ENCODE peak calls at places on chromosomes 11 and 22, in ten cellular contexts. C is IMR-90, D is body of pancreas, B is breast epithelium, K is HepG2, R is H1, O is ovary, E is endothelial cell of umbilical vein, Z is A549, M is Peyer's patch. I is an unnamed sample.

GRCh38 chr22:46273432-46274148 is 5.8 kb downstream of the TTC38 start:
- DNase-seq in C (no peak), D (no peak), B (no peak), K (no peak), R (no peak), O (no peak), E (no peak), Z (no peak), M (peak; percentile 32), I (no peak)

GRCh38 chr22:50300620-50301257 is 6.7 kb downstream of the PLXNB2 start:
- DNase-seq in C (no peak), D (no peak), B (no peak), K (no peak), R (no peak), O (no peak), E (no peak), Z (no peak), M (no peak), I (no peak)

GRCh38 chr11:2316169-2316962 is 14.6 kb downstream of the TSPAN32 start:
- DNase-seq in C (no peak), D (no peak), B (peak; percentile 47), K (no peak), R (no peak), O (no peak), E (no peak), Z (no peak), M (peak; percentile 42), I (peak; percentile 41)

GRCh38 chr11:77407613-77408012 is 66.3 kb downstream of the PAK1 start:
- DNase-seq in C (peak; percentile 92), D (peak; percentile 75), B (peak; percentile 60), K (peak; percentile 56), R (no peak), O (peak; percentile 20), E (peak; percentile 96), Z (peak; percentile 17), M (peak; percentile 85), I (no peak)

GRCh38 chr22:23248583-23248982 is 68.3 kb downstream of the BCR start:
- DNase-seq in C (peak; percentile 63), D (no peak), B (no peak), K (peak; percentile 53), R (no peak), O (no peak), E (peak; percentile 35), Z (no peak), M (no peak), I (no peak)

GRCh38 chr11:90134420-90135003 is at the start of gene NAALAD2:
- DNase-seq in C (peak; percentile 9), D (peak; percentile 20), B (no peak), K (peak; percentile 59), R (peak; percentile 77), O (peak; percentile 45), E (peak; percentile 52), Z (peak; percentile 2), M (peak; percentile 49), I (peak; percentile 49)

GRCh38 chr11:69357458-69358397 is 63.8 kb downstream of the MYEOV start:
- DNase-seq in C (no peak), D (no peak), B (peak; percentile 45), K (no peak), R (peak; percentile 33), O (no peak), E (no peak), Z (no peak), M (no peak), I (no peak)

GRCh38 chr11:3106736-3107524 is 49.7 kb upstream of the CARS1 start:
- DNase-seq in C (no peak), D (peak; percentile 9), B (peak; percentile 38), K (no peak), R (peak; percentile 47), O (no peak), E (no peak), Z (no peak), M (peak; percentile 43), I (peak; percentile 42)

GRCh38 chr22:42932857-42933782 is 76.0 kb upstream of the ARFGAP3 start:
- DNase-seq in C (peak; percentile 28), D (no peak), B (no peak), K (no peak), R (no peak), O (no peak), E (no peak), Z (no peak), M (peak; percentile 73), I (no peak)

GRCh38 chr11:114280696-114281095 is 15.5 kb upstream of the NNMT start:
- DNase-seq in C (peak; percentile 85), D (no peak), B (no peak), K (peak; percentile 46), R (peak; percentile 87), O (peak; percentile 66), E (peak; percentile 90), Z (peak; percentile 67), M (peak; percentile 51), I (peak; percentile 79)

GRCh38 chr11:95154514-95154913 is 64.9 kb downstream of the ENDOD1 start:
- DNase-seq in C (peak; percentile 19), D (peak; percentile 40), B (no peak), K (peak; percentile 39), R (peak; percentile 65), O (peak; percentile 54), E (peak; percentile 36), Z (peak; percentile 36), M (peak; percentile 84), I (peak; percentile 60)

GRCh38 chr11:124800226-124800929 is at the start of gene MSANTD2:
- DNase-seq in C (peak; percentile 79), D (peak; percentile 77), B (peak; percentile 62), K (peak; percentile 46), R (peak; percentile 90), O (peak; percentile 85), E (peak; percentile 82), Z (peak; percentile 68), M (peak; percentile 92), I (peak; percentile 89)

GRCh38 chr11:12426176-12426575 is 48.8 kb downstream of the PARVA start:
- DNase-seq in C (no peak), D (no peak), B (no peak), K (no peak), R (no peak), O (no peak), E (no peak), Z (no peak), M (no peak), I (no peak)

GRCh38 chr11:118171274-118172062 is 5.0 kb downstream of the SCN2B start:
- DNase-seq in C (peak; percentile 36), D (peak; percentile 76), B (peak; percentile 74), K (peak; percentile 56), R (peak; percentile 92), O (peak; percentile 74), E (peak; percentile 61), Z (peak; percentile 82), M (peak; percentile 85), I (peak; percentile 74)

GRCh38 chr11:94279996-94280395 is 24.4 kb upstream of the IZUMO1R start:
- DNase-seq in C (no peak), D (no peak), B (no peak), K (no peak), R (no peak), O (no peak), E (no peak), Z (no peak), M (no peak), I (no peak)

GRCh38 chr11:19679952-19680823 is 32.4 kb upstream of the NAV2 start:
- DNase-seq in C (peak; percentile 99), D (peak; percentile 47), B (peak; percentile 79), K (no peak), R (peak; percentile 56), O (peak; percentile 77), E (peak; percentile 98), Z (peak; percentile 85), M (peak; percentile 79), I (peak; percentile 83)

GRCh38 chr11:103800406-103801114 is 235.9 kb upstream of the DDI1 start:
- DNase-seq in C (no peak), D (no peak), B (no peak), K (no peak), R (no peak), O (no peak), E (peak; percentile 47), Z (no peak), M (no peak), I (no peak)

GRCh38 chr22:37121887-37122591 is 12.5 kb upstream of the TMPRSS6 start:
- DNase-seq in C (peak; percentile 37), D (no peak), B (no peak), K (peak; percentile 10), R (no peak), O (no peak), E (peak; percentile 46), Z (no peak), M (peak; percentile 92), I (no peak)

GRCh38 chr11:123238297-123238696 is 43.2 kb upstream of the CLMP start:
- DNase-seq in C (peak; percentile 61), D (no peak), B (no peak), K (no peak), R (no peak), O (no peak), E (no peak), Z (no peak), M (peak; percentile 47), I (no peak)
- H3K4me1 ChIP-seq in C (peaks cover 25% of the 10 kb centered on the region), D (no peaks in the 10 kb centered on the region), B (no peaks in the 10 kb centered on the region), K (no peaks in the 10 kb centered on the region), R (peaks cover 2% of the 10 kb centered on the region), O (peaks cover 4% of the 10 kb centered on the region), E (no peaks in the 10 kb centered on the region), Z (no peaks in the 10 kb centered on the region), M (no peaks in the 10 kb centered on the region), I (no peaks in the 10 kb centered on the region)

GRCh38 chr11:8688414-8689362 is 6.1 kb downstream of the RPL27A start:
- DNase-seq in C (peak; percentile 96), D (peak; percentile 94), B (peak; percentile 91), K (peak; percentile 96), R (peak; percentile 92), O (peak; percentile 94), E (peak; percentile 93), Z (peak; percentile 96), M (peak; percentile 96), I (peak; percentile 97)
- TF ChIP-seq POLR2A in C (peak; percentile 80), D (peak; percentile 55), B (peak; percentile 21), K (peak; percentile 96), R (peak; percentile 96), O (no peak), E (peak; percentile 99), Z (peak; percentile 83), M (peak; percentile 86), I (peak; percentile 90)

GRCh38 chr11:130671801-130672700 is 223.6 kb downstream of the ADAMTS15 start:
- DNase-seq in C (peak; percentile 94), D (peak; percentile 32), B (peak; percentile 60), K (no peak), R (no peak), O (peak; percentile 48), E (no peak), Z (no peak), M (peak; percentile 52), I (no peak)
- H3K4me1 ChIP-seq in C (peaks cover 20% of the 10 kb centered on the region), D (peaks cover 8% of the 10 kb centered on the region), B (no peaks in the 10 kb centered on the region), K (no peaks in the 10 kb centered on the region), R (no peaks in the 10 kb centered on the region), O (peaks cover 5% of the 10 kb centered on the region), E (no peaks in the 10 kb centered on the region), Z (no peaks in the 10 kb centered on the region), M (no peaks in the 10 kb centered on the region), I (no peaks in the 10 kb centered on the region)

DNA sequence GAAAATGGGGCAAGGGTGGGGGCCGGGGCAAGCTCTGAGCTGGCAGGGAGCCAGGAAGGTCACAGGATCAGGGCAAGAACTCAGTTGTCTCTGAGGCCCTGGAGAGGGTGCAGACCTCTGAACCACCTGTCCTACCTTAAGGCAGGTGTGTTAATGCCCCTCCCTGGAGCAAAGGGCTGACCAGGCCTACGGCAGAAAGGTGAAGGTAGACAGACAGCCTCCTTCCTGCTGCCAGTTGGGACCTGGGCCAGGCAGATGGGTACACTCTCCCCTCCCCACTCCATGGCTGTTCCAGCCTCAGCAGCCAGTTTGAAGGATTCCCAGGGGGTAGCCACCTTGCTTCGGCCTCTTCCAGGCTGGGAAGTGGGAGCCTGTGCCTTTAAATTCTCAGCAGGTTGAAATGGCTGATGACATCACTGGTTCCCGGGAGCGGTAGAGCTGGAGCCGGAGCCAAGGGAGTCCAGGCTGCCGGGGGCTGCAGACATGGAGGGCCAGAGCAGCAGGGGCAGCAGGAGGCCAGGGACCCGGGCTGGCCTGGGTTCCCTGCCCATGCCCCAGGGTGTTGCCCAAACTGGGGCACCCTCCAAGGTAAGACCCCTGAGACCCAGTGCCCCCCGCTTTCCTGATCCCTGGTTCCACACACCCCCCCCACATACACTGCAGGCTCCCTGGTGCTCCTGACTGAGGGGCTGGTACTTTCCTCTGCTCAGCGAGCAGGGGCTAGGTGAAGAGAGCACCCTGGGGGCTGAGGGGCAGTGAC is at the start of gene INPP5J:
- DNase-seq in C (peak; percentile 50), D (peak; percentile 76), B (no peak), K (peak; percentile 44), R (no peak), O (peak; percentile 62), E (no peak), Z (peak; percentile 78), M (peak; percentile 88), I (no peak)
- TF ChIP-seq POLR2A in C (no peak), D (no peak), B (no peak), K (no peak), R (no peak), O (no peak), E (no peak), Z (peak; percentile 15), M (peak; percentile 96), I (no peak)

I was measured in right lobe of liver.